ENCODE peak calls at places on chromosome 4, in eight cellular contexts. V, Z, W, Y, G, R, F and L are unnamed samples.

GRCh38 chr4:7762376-7763040 is 177.2 kb downstream of the AFAP1 start:
- DNase-seq in V (no peak), Y (no peak), G (no peak), R (no peak), Z (no peak), W (no peak), F (no peak), L (no peak)

GRCh38 chr4:37902212-37902611 is 11.3 kb downstream of the TBC1D1 start:
- DNase-seq in V (no peak), F (no peak), W (no peak), Z (no peak), Y (no peak), R (no peak), G (no peak), L (no peak)

GRCh38 chr4:53722110-53722509 is 130.8 kb upstream of the LNX1 start:
- DNase-seq in R (no peak), V (no peak), Y (no peak), Z (no peak), F (no peak), W (no peak), G (no peak), L (no peak)

GRCh38 chr4:109429545-109429944 is 4.1 kb upstream of the SEC24B start:
- DNase-seq in F (no peak), Y (no peak), W (no peak), Z (peak), V (peak), R (no peak), G (no peak), L (no peak)

GRCh38 chr4:62531731-62532130 is 1331.6 kb downstream of the ADGRL3 start:
- DNase-seq in W (no peak), G (no peak), Z (no peak), Y (no peak), R (no peak), V (no peak), F (no peak), L (no peak)

GRCh38 chr4:69843932-69844331 is 16.0 kb downstream of the SULT1E1 start:
- DNase-seq in R (no peak), F (no peak), Z (peak), V (no peak), W (no peak), G (no peak), Y (no peak), L (no peak)

GRCh38 chr4:94240384-94240783 is 32.7 kb downstream of the SMARCAD1 start:
- DNase-seq in V (no peak), W (no peak), G (no peak), Y (peak), F (no peak), R (no peak), Z (no peak), L (no peak)

GRCh38 chr4:168509786-168510185 is 12.9 kb downstream of the PALLD start:
- DNase-seq in F (no peak), Z (peak), G (peak), V (no peak), R (no peak), W (no peak), Y (peak), L (no peak)

GRCh38 chr4:85149656-85150055 is 183.2 kb upstream of the WDFY3 start:
- DNase-seq in R (no peak), W (no peak), Z (no peak), G (peak), V (no peak), Y (peak), F (no peak), L (no peak)

GRCh38 chr4:165151734-165152133 is 39.1 kb upstream of the TMEM192 start:
- DNase-seq in R (no peak), G (peak), W (no peak), Y (peak), V (no peak), Z (no peak), F (no peak), L (no peak)

GRCh38 chr4:123554819-123555499 is 158.4 kb downstream of the SPRY1 start:
- DNase-seq in W (no peak), G (peak), F (no peak), R (no peak), V (peak), Z (no peak), Y (no peak), L (no peak)

GRCh38 chr4:186854256-186854655 is 130.6 kb upstream of the FAT1 start:
- DNase-seq in V (no peak), Z (no peak), Y (peak), G (no peak), R (no peak), W (no peak), F (no peak), L (no peak)

GRCh38 chr4:77358315-77358928 is 201.4 kb downstream of the CCNG2 start:
- DNase-seq in Y (peak), W (no peak), Z (peak), V (peak), R (no peak), F (peak), G (peak), L (peak)

GRCh38 chr4:55069248-55069647 is 56.1 kb downstream of the KDR start:
- DNase-seq in F (no peak), Z (no peak), W (peak), V (peak), Y (no peak), G (no peak), R (no peak), L (no peak)

GRCh38 chr4:185716008-185716976 is 95.7 kb downstream of the SORBS2 start:
- DNase-seq in Y (no peak), W (no peak), F (no peak), V (peak), R (no peak), G (no peak), Z (no peak), L (no peak)

GRCh38 chr4:56684320-56684719 is 3.2 kb upstream of the HOPX start:
- DNase-seq in F (no peak), G (peak), Y (peak), V (peak), W (no peak), R (no peak), Z (no peak), L (no peak)

GRCh38 chr4:84483738-84484137 is 15.4 kb downstream of the NKX6-1 start:
- DNase-seq in F (no peak), Y (no peak), G (no peak), Z (no peak), V (no peak), R (no peak), W (no peak), L (no peak)

GRCh38 chr4:1368421-1369090 is 21.5 kb downstream of the UVSSA start:
- DNase-seq in F (no peak), G (no peak), V (no peak), Z (no peak), W (peak), Y (no peak), R (no peak), L (no peak)

GRCh38 chr4:177484613-177485021 is 42.4 kb upstream of the AGA start:
- DNase-seq in W (no peak), Y (peak), R (no peak), Z (no peak), G (peak), V (peak), F (no peak), L (peak)

GRCh38 chr4:168605411-168605810 is 108.6 kb downstream of the PALLD start:
- DNase-seq in Y (peak), G (peak), W (no peak), V (peak), Z (no peak), F (no peak), R (no peak), L (no peak)

GRCh38 chr4:85318415-85318814 is 156.5 kb upstream of the ARHGAP24 start:
- DNase-seq in R (no peak), V (no peak), Y (no peak), W (no peak), Z (no peak), F (no peak), G (no peak), L (no peak)

GRCh38 chr4:3283916-3284315 is 8.9 kb upstream of the RGS12 start:
- DNase-seq in Y (no peak), G (no peak), Z (no peak), F (no peak), W (no peak), V (no peak), R (no peak), L (no peak)

GRCh38 chr4:85940131-85940530 is 419.7 kb downstream of the MAPK10 start:
- DNase-seq in R (no peak), V (no peak), F (no peak), W (no peak), Y (no peak), Z (no peak), G (no peak), L (no peak)

GRCh38 chr4:7425591-7426468 is 8.9 kb downstream of the PSAPL1 start:
- DNase-seq in V (no peak), Z (no peak), W (peak), R (no peak), Y (no peak), G (no peak), F (no peak), L (no peak)

GRCh38 chr4:177051473-177052060 is 258.1 kb upstream of the NEIL3 start:
- DNase-seq in G (peak), F (no peak), V (peak), R (no peak), Z (peak), Y (peak), W (no peak), L (peak)

GRCh38 chr4:38062088-38062893 is 102.1 kb downstream of the PTTG2 start:
- DNase-seq in V (peak), Y (peak), G (peak), Z (peak), R (peak), F (peak), W (peak), L (peak)

GRCh38 chr4:8362483-8362882 is 78.0 kb downstream of the ACOX3 start:
- DNase-seq in Y (no peak), Z (no peak), R (no peak), V (no peak), F (no peak), W (no peak), G (no peak), L (no peak)

GRCh38 chr4:99447079-99447478 is 11.9 kb upstream of the ADH7 start:
- DNase-seq in V (peak), Z (peak), Y (peak), F (no peak), W (no peak), R (no peak), G (peak), L (peak)

GRCh38 chr4:152996101-152996500 is 60.0 kb downstream of the FHDC1 start:
- DNase-seq in W (no peak), F (no peak), V (peak), Z (no peak), R (no peak), G (no peak), Y (no peak), L (no peak)

GRCh38 chr4:13036841-13037240 is 447.3 kb downstream of the RAB28 start:
- DNase-seq in Y (no peak), V (no peak), G (no peak), W (no peak), Z (no peak), R (no peak), F (no peak), L (no peak)

GRCh38 chr4:142092941-142093340 is 456.6 kb downstream of the IL15 start:
- DNase-seq in Z (no peak), R (no peak), Y (peak), W (no peak), F (no peak), V (no peak), G (no peak), L (no peak)

GRCh38 chr4:80264825-80265224 is 1.6 kb upstream of the FGF5 start:
- DNase-seq in F (no peak), Z (no peak), Y (no peak), V (no peak), G (no peak), R (no peak), W (no peak), L (no peak)